ENCODE peak calls at places on chromosome 12, in seven cellular contexts. One of them, this sample, is unnamed.

GRCh38 chr12:75635606-75636444 is 124.4 kb upstream of the KRR1 start:
- DNase-seq in CD4-positive, CD25-positive, alpha-beta regulatory T cell: peak
- DNase-seq in CD8-positive, alpha-beta T cell: no peak
- DNase-seq in Karpas-422: no peak
- DNase-seq in NT2/D1: no peak
- DNase-seq in choroid plexus epithelial cell: peak
- DNase-seq in kidney epithelial cell: peak
- DNase-seq in this sample: no peak

GRCh38 chr12:47775100-47775911 is 2.3 kb downstream of the SLC48A1 start:
- DNase-seq in kidney epithelial cell: no peak
- DNase-seq in CD4-positive, CD25-positive, alpha-beta regulatory T cell: no peak
- DNase-seq in Karpas-422: peak
- DNase-seq in choroid plexus epithelial cell: peak
- DNase-seq in CD8-positive, alpha-beta T cell: no peak
- DNase-seq in NT2/D1: no peak
- DNase-seq in this sample: peak

GRCh38 chr12:28222081-28222700 is 31.9 kb downstream of the CCDC91 start:
- DNase-seq in CD8-positive, alpha-beta T cell: peak
- DNase-seq in CD4-positive, CD25-positive, alpha-beta regulatory T cell: peak
- DNase-seq in choroid plexus epithelial cell: no peak
- DNase-seq in Karpas-422: peak
- DNase-seq in NT2/D1: no peak
- DNase-seq in kidney epithelial cell: no peak
- DNase-seq in this sample: no peak

GRCh38 chr12:108282676-108283075 is 56.4 kb downstream of the CMKLR1 start:
- DNase-seq in CD4-positive, CD25-positive, alpha-beta regulatory T cell: peak
- DNase-seq in CD8-positive, alpha-beta T cell: no peak
- DNase-seq in choroid plexus epithelial cell: no peak
- DNase-seq in NT2/D1: no peak
- DNase-seq in Karpas-422: no peak
- DNase-seq in kidney epithelial cell: no peak
- DNase-seq in this sample: no peak

GRCh38 chr12:117101953-117102833 is 3.0 kb upstream of the TESC start:
- DNase-seq in kidney epithelial cell: no peak
- DNase-seq in choroid plexus epithelial cell: no peak
- DNase-seq in NT2/D1: no peak
- DNase-seq in Karpas-422: no peak
- DNase-seq in CD8-positive, alpha-beta T cell: no peak
- DNase-seq in CD4-positive, CD25-positive, alpha-beta regulatory T cell: no peak
- DNase-seq in this sample: peak

GRCh38 chr12:12072064-12072760 is 1.5 kb downstream of the BCL2L14 start:
- DNase-seq in kidney epithelial cell: no peak
- DNase-seq in NT2/D1: no peak
- DNase-seq in CD4-positive, CD25-positive, alpha-beta regulatory T cell: peak
- DNase-seq in CD8-positive, alpha-beta T cell: peak
- DNase-seq in Karpas-422: no peak
- DNase-seq in choroid plexus epithelial cell: no peak
- DNase-seq in this sample: no peak

GRCh38 chr12:31315779-31316465 is 10.0 kb downstream of the SINHCAF start:
- DNase-seq in kidney epithelial cell: no peak
- DNase-seq in choroid plexus epithelial cell: no peak
- DNase-seq in NT2/D1: no peak
- DNase-seq in CD8-positive, alpha-beta T cell: no peak
- DNase-seq in Karpas-422: no peak
- DNase-seq in CD4-positive, CD25-positive, alpha-beta regulatory T cell: no peak
- DNase-seq in this sample: no peak

GRCh38 chr12:89183985-89184435 is 168.3 kb downstream of the DUSP6 start:
- DNase-seq in NT2/D1: no peak
- DNase-seq in kidney epithelial cell: no peak
- DNase-seq in Karpas-422: no peak
- DNase-seq in choroid plexus epithelial cell: peak
- DNase-seq in CD4-positive, CD25-positive, alpha-beta regulatory T cell: no peak
- DNase-seq in CD8-positive, alpha-beta T cell: no peak
- DNase-seq in this sample: no peak

GRCh38 chr12:76249501-76249900 is 98.7 kb downstream of the BBS10 start:
- DNase-seq in kidney epithelial cell: no peak
- DNase-seq in NT2/D1: no peak
- DNase-seq in CD4-positive, CD25-positive, alpha-beta regulatory T cell: no peak
- DNase-seq in CD8-positive, alpha-beta T cell: no peak
- DNase-seq in choroid plexus epithelial cell: no peak
- DNase-seq in Karpas-422: no peak
- DNase-seq in this sample: no peak

GRCh38 chr12:116172224-116172849 is 105.2 kb downstream of the MED13L start:
- DNase-seq in Karpas-422: no peak
- DNase-seq in CD8-positive, alpha-beta T cell: no peak
- DNase-seq in NT2/D1: no peak
- DNase-seq in CD4-positive, CD25-positive, alpha-beta regulatory T cell: peak
- DNase-seq in choroid plexus epithelial cell: no peak
- DNase-seq in kidney epithelial cell: no peak
- DNase-seq in this sample: no peak

GRCh38 chr12:15268927-15269552 is 47.8 kb upstream of the RERG start:
- DNase-seq in kidney epithelial cell: peak
- DNase-seq in Karpas-422: peak
- DNase-seq in CD4-positive, CD25-positive, alpha-beta regulatory T cell: peak
- DNase-seq in CD8-positive, alpha-beta T cell: no peak
- DNase-seq in NT2/D1: peak
- DNase-seq in choroid plexus epithelial cell: peak
- DNase-seq in this sample: peak

GRCh38 chr12:78028426-78028825 is 197.7 kb downstream of the NAV3 start:
- DNase-seq in CD8-positive, alpha-beta T cell: no peak
- DNase-seq in CD4-positive, CD25-positive, alpha-beta regulatory T cell: no peak
- DNase-seq in Karpas-422: no peak
- DNase-seq in NT2/D1: no peak
- DNase-seq in choroid plexus epithelial cell: peak
- DNase-seq in kidney epithelial cell: no peak
- DNase-seq in this sample: peak

GRCh38 chr12:15757553-15758255 is 31.5 kb downstream of the EPS8 start:
- DNase-seq in Karpas-422: no peak
- DNase-seq in choroid plexus epithelial cell: peak
- DNase-seq in kidney epithelial cell: peak
- DNase-seq in CD8-positive, alpha-beta T cell: no peak
- DNase-seq in NT2/D1: no peak
- DNase-seq in CD4-positive, CD25-positive, alpha-beta regulatory T cell: no peak
- DNase-seq in this sample: peak

GRCh38 chr12:89073027-89073398 is 279.3 kb downstream of the DUSP6 start:
- DNase-seq in CD4-positive, CD25-positive, alpha-beta regulatory T cell: no peak
- DNase-seq in choroid plexus epithelial cell: peak
- DNase-seq in CD8-positive, alpha-beta T cell: no peak
- DNase-seq in NT2/D1: no peak
- DNase-seq in kidney epithelial cell: peak
- DNase-seq in Karpas-422: no peak
- DNase-seq in this sample: no peak

GRCh38 chr12:115354476-115354890 is 670.5 kb upstream of the TBX3 start:
- DNase-seq in choroid plexus epithelial cell: no peak
- DNase-seq in Karpas-422: no peak
- DNase-seq in CD8-positive, alpha-beta T cell: no peak
- DNase-seq in kidney epithelial cell: no peak
- DNase-seq in CD4-positive, CD25-positive, alpha-beta regulatory T cell: no peak
- DNase-seq in NT2/D1: no peak
- DNase-seq in this sample: no peak

GRCh38 chr12:130526813-130527212 is 189.1 kb downstream of the PIWIL1 start:
- DNase-seq in CD8-positive, alpha-beta T cell: no peak
- DNase-seq in NT2/D1: peak
- DNase-seq in CD4-positive, CD25-positive, alpha-beta regulatory T cell: no peak
- DNase-seq in choroid plexus epithelial cell: no peak
- DNase-seq in Karpas-422: no peak
- DNase-seq in kidney epithelial cell: no peak
- DNase-seq in this sample: peak

GRCh38 chr12:75854681-75855309 is 176.8 kb downstream of the PHLDA1 start:
- DNase-seq in choroid plexus epithelial cell: no peak
- DNase-seq in NT2/D1: no peak
- DNase-seq in CD8-positive, alpha-beta T cell: no peak
- DNase-seq in Karpas-422: no peak
- DNase-seq in kidney epithelial cell: no peak
- DNase-seq in CD4-positive, CD25-positive, alpha-beta regulatory T cell: no peak
- DNase-seq in this sample: no peak

GRCh38 chr12:75641031-75641780 is 129.8 kb upstream of the KRR1 start:
- DNase-seq in CD4-positive, CD25-positive, alpha-beta regulatory T cell: peak
- DNase-seq in NT2/D1: no peak
- DNase-seq in kidney epithelial cell: peak
- DNase-seq in choroid plexus epithelial cell: peak
- DNase-seq in Karpas-422: peak
- DNase-seq in CD8-positive, alpha-beta T cell: peak
- DNase-seq in this sample: peak

GRCh38 chr12:123111498-123112165 is 39.3 kb downstream of the PITPNM2 start:
- DNase-seq in kidney epithelial cell: no peak
- DNase-seq in NT2/D1: no peak
- DNase-seq in choroid plexus epithelial cell: peak
- DNase-seq in Karpas-422: no peak
- DNase-seq in CD8-positive, alpha-beta T cell: no peak
- DNase-seq in CD4-positive, CD25-positive, alpha-beta regulatory T cell: no peak
- DNase-seq in this sample: peak

GRCh38 chr12:54405106-54405505 is 14.0 kb downstream of the ITGA5 start:
- DNase-seq in kidney epithelial cell: no peak
- DNase-seq in CD4-positive, CD25-positive, alpha-beta regulatory T cell: no peak
- DNase-seq in Karpas-422: no peak
- DNase-seq in CD8-positive, alpha-beta T cell: no peak
- DNase-seq in NT2/D1: no peak
- DNase-seq in choroid plexus epithelial cell: no peak
- DNase-seq in this sample: no peak

GRCh38 chr12:11513288-11513687 is 117.9 kb upstream of the PRB2 start:
- DNase-seq in CD8-positive, alpha-beta T cell: no peak
- DNase-seq in CD4-positive, CD25-positive, alpha-beta regulatory T cell: no peak
- DNase-seq in NT2/D1: no peak
- DNase-seq in choroid plexus epithelial cell: peak
- DNase-seq in Karpas-422: peak
- DNase-seq in kidney epithelial cell: no peak
- DNase-seq in this sample: no peak

GRCh38 chr12:46908236-46908935 is 82.6 kb upstream of the SLC38A4 start:
- DNase-seq in choroid plexus epithelial cell: no peak
- DNase-seq in CD8-positive, alpha-beta T cell: no peak
- DNase-seq in NT2/D1: no peak
- DNase-seq in kidney epithelial cell: no peak
- DNase-seq in Karpas-422: no peak
- DNase-seq in CD4-positive, CD25-positive, alpha-beta regulatory T cell: no peak
- DNase-seq in this sample: peak

GRCh38 chr12:6635856-6636521 is at the start of gene LPAR5:
- DNase-seq in Karpas-422: peak
- DNase-seq in choroid plexus epithelial cell: peak
- DNase-seq in CD8-positive, alpha-beta T cell: peak
- DNase-seq in NT2/D1: no peak
- DNase-seq in kidney epithelial cell: no peak
- DNase-seq in CD4-positive, CD25-positive, alpha-beta regulatory T cell: peak
- DNase-seq in this sample: no peak
- H3K4me3 ChIP-seq in Karpas-422: peak
- H3K4me3 ChIP-seq in choroid plexus epithelial cell: no peak
- H3K4me3 ChIP-seq in CD8-positive, alpha-beta T cell: peak
- H3K4me3 ChIP-seq in NT2/D1: no peak
- H3K4me3 ChIP-seq in kidney epithelial cell: no peak
- H3K4me3 ChIP-seq in CD4-positive, CD25-positive, alpha-beta regulatory T cell: peak
- H3K4me3 ChIP-seq in this sample: no peak

DNA sequence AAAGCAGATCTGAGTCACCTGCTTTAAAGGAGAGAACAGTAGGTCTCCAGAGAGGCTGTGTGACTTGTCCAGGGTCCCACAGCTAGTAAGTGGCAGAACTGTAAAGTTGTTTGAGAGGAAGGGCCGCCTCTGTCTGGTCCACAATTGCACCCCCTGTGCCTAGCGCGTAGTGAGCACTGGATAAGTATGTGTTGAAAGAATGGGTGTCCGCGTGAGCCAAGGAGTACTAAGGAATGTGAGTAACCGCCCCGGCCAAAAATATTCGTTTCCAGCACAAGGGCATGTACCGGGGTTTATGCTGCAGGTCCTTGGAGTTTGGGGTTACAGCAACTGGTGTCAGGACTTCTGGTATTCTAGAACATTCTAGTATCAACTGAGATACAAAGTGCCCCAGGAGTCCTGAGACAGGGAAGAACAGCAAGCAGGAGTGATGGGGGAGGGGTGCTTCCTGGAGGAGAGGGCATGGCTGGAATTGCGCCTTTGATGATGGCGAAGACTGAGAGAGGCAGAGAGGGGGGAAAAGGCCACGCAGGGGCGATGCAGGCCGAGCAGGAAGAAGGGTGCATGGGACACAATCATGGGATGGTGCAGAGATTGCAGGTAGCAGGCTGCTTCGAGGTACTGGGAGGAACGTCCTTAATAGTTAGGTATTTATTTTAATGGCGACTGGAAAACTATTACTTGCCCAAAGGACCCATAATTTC is 91.0 kb downstream of the SCARB1 start:
- DNase-seq in CD8-positive, alpha-beta T cell: no peak
- DNase-seq in NT2/D1: no peak
- DNase-seq in CD4-positive, CD25-positive, alpha-beta regulatory T cell: no peak
- DNase-seq in kidney epithelial cell: no peak
- DNase-seq in Karpas-422: no peak
- DNase-seq in choroid plexus epithelial cell: no peak
- DNase-seq in this sample: no peak
- H3K4me3 ChIP-seq in CD8-positive, alpha-beta T cell: no peak
- H3K4me3 ChIP-seq in NT2/D1: no peak
- H3K4me3 ChIP-seq in CD4-positive, CD25-positive, alpha-beta regulatory T cell: no peak
- H3K4me3 ChIP-seq in kidney epithelial cell: no peak
- H3K4me3 ChIP-seq in Karpas-422: no peak
- H3K4me3 ChIP-seq in choroid plexus epithelial cell: no peak
- H3K4me3 ChIP-seq in this sample: no peak

GRCh38 chr12:4267904-4268548 is 5.5 kb upstream of the CCND2 start:
- DNase-seq in choroid plexus epithelial cell: no peak
- DNase-seq in CD4-positive, CD25-positive, alpha-beta regulatory T cell: no peak
- DNase-seq in Karpas-422: no peak
- DNase-seq in CD8-positive, alpha-beta T cell: no peak
- DNase-seq in NT2/D1: no peak
- DNase-seq in kidney epithelial cell: no peak
- DNase-seq in this sample: no peak
- H3K4me3 ChIP-seq in choroid plexus epithelial cell: no peak
- H3K4me3 ChIP-seq in CD4-positive, CD25-positive, alpha-beta regulatory T cell: peak
- H3K4me3 ChIP-seq in Karpas-422: no peak
- H3K4me3 ChIP-seq in CD8-positive, alpha-beta T cell: peak
- H3K4me3 ChIP-seq in NT2/D1: no peak
- H3K4me3 ChIP-seq in kidney epithelial cell: no peak
- H3K4me3 ChIP-seq in this sample: no peak

GRCh38 chr12:72053604-72054003 is 115.0 kb downstream of the TPH2 start:
- DNase-seq in Karpas-422: no peak
- DNase-seq in choroid plexus epithelial cell: no peak
- DNase-seq in NT2/D1: no peak
- DNase-seq in CD4-positive, CD25-positive, alpha-beta regulatory T cell: no peak
- DNase-seq in CD8-positive, alpha-beta T cell: no peak
- DNase-seq in kidney epithelial cell: no peak
- DNase-seq in this sample: no peak
- H3K4me3 ChIP-seq in Karpas-422: no peak
- H3K4me3 ChIP-seq in choroid plexus epithelial cell: no peak
- H3K4me3 ChIP-seq in NT2/D1: no peak
- H3K4me3 ChIP-seq in CD4-positive, CD25-positive, alpha-beta regulatory T cell: no peak
- H3K4me3 ChIP-seq in CD8-positive, alpha-beta T cell: no peak
- H3K4me3 ChIP-seq in kidney epithelial cell: no peak
- H3K4me3 ChIP-seq in this sample: no peak

This sample was measured in A673.